ENCODE peak calls at places on chromosomes 3 and 15, in five cellular contexts. J is MM.1S, Y is mammary epithelial cell, P is HCT116, E is SK-N-SH. N is an unnamed sample.
A peak's percentile ranks its signal among the peaks of the same experiment; 100 is the strongest.

GRCh38 chr3:126402666-126403302 is 8.1 kb downstream of the CFAP100 start:
- DNase-seq in J (no peak), Y (no peak), P (no peak), E (no peak), N (no peak)

GRCh38 chr15:31373970-31374369 is 47.3 kb downstream of the KLF13 start:
- DNase-seq in J (no peak), Y (no peak), P (no peak), E (no peak), N (no peak)

GRCh38 chr15:31501074-31501473 is 174.4 kb downstream of the KLF13 start:
- DNase-seq in J (no peak), Y (no peak), P (no peak), E (no peak), N (no peak)

GRCh38 chr3:114764056-114764492 is 383.0 kb downstream of the ZBTB20 start:
- DNase-seq in J (no peak), Y (no peak), P (no peak), E (no peak), N (no peak)

GRCh38 chr3:64289622-64290021 is 64.4 kb upstream of the PRICKLE2 start:
- DNase-seq in J (no peak), Y (no peak), P (no peak), E (no peak), N (no peak)

GRCh38 chr3:159882784-159883779 is 105.6 kb upstream of the IL12A start:
- DNase-seq in J (no peak), Y (peak; percentile 49), P (no peak), E (peak; percentile 58), N (no peak)

GRCh38 chr3:69086133-69086722 is 1.5 kb downstream of the ARL6IP5 start:
- DNase-seq in J (peak; percentile 63), Y (peak; percentile 94), P (peak; percentile 72), E (peak; percentile 37), N (peak; percentile 64)

GRCh38 chr3:50251220-50251619 is 15.2 kb downstream of the GNAI2 start:
- DNase-seq in J (no peak), Y (peak; percentile 98), P (no peak), E (no peak), N (no peak)

GRCh38 chr3:171159822-171160157 is 133.3 kb upstream of the SLC2A2 start:
- DNase-seq in J (no peak), Y (no peak), P (no peak), E (no peak), N (no peak)

GRCh38 chr3:178736300-178736699 is 200.1 kb downstream of the KCNMB2 start:
- DNase-seq in J (no peak), Y (no peak), P (no peak), E (no peak), N (no peak)

GRCh38 chr3:15377961-15378791 is 45.8 kb upstream of the SH3BP5 start:
- DNase-seq in J (peak; percentile 96), Y (peak; percentile 85), P (peak; percentile 91), E (peak; percentile 79), N (peak; percentile 97)

GRCh38 chr15:23532019-23532418 is 33.5 kb upstream of the MKRN3 start:
- DNase-seq in J (no peak), Y (no peak), P (no peak), E (no peak), N (no peak)

GRCh38 chr15:80550910-80551265 is 144.2 kb upstream of the ABHD17C start:
- DNase-seq in J (no peak), Y (peak; percentile 17), P (no peak), E (no peak), N (no peak)

GRCh38 chr3:47035645-47036044 is 56.2 kb downstream of the NBEAL2 start:
- DNase-seq in J (no peak), Y (no peak), P (no peak), E (no peak), N (no peak)

GRCh38 chr15:52803543-52804306 is 13.6 kb upstream of the ONECUT1 start:
- DNase-seq in J (peak; percentile 37), Y (no peak), P (no peak), E (no peak), N (no peak)

GRCh38 chr15:42401544-42402478 is 42.5 kb downstream of the CAPN3 start:
- DNase-seq in J (no peak), Y (no peak), P (peak; percentile 72), E (no peak), N (no peak)

GRCh38 chr3:136146981-136147729 is 49.0 kb downstream of the MSL2 start:
- DNase-seq in J (no peak), Y (no peak), P (no peak), E (no peak), N (no peak)

GRCh38 chr15:35736150-35736549 is 190.2 kb upstream of the DPH6 start:
- DNase-seq in J (no peak), Y (no peak), P (no peak), E (no peak), N (no peak)

GRCh38 chr15:79929412-79929811 is 32.6 kb upstream of the MTHFS start:
- DNase-seq in J (no peak), Y (no peak), P (no peak), E (no peak), N (no peak)

GRCh38 chr3:182136008-182136910 is 424.5 kb downstream of the SOX2 start:
- DNase-seq in J (no peak), Y (no peak), P (no peak), E (no peak), N (no peak)

GRCh38 chr3:25453521-25454410 is 25.7 kb downstream of the RARB start:
- DNase-seq in J (peak; percentile 91), Y (peak; percentile 6), P (no peak), E (peak; percentile 29), N (no peak)

GRCh38 chr3:65443739-65444447 is 594.8 kb downstream of the MAGI1 start:
- DNase-seq in J (no peak), Y (no peak), P (no peak), E (no peak), N (no peak)

GRCh38 chr3:186810597-186810996 is 4.3 kb upstream of the RFC4 start:
- DNase-seq in J (no peak), Y (no peak), P (no peak), E (no peak), N (no peak)

GRCh38 chr3:100277255-100277800 is 16.5 kb downstream of the TBC1D23 start:
- DNase-seq in J (no peak), Y (no peak), P (no peak), E (no peak), N (no peak)

GRCh38 chr15:53031469-53031868 is 241.3 kb upstream of the ONECUT1 start:
- DNase-seq in J (no peak), Y (no peak), P (no peak), E (no peak), N (no peak)

GRCh38 chr15:87755226-87755625 is 501.3 kb downstream of the NTRK3 start:
- DNase-seq in J (peak; percentile 9), Y (no peak), P (no peak), E (no peak), N (no peak)

GRCh38 chr3:10883478-10884234 is 67.6 kb downstream of the SLC6A11 start:
- DNase-seq in J (no peak), Y (peak; percentile 43), P (peak; percentile 8), E (peak; percentile 60), N (peak; percentile 71)

GRCh38 chr3:105022813-105023212 is 343.9 kb upstream of the ALCAM start:
- DNase-seq in J (no peak), Y (no peak), P (no peak), E (no peak), N (no peak)

GRCh38 chr3:45688882-45689786 is at the start of gene SACM1L:
- DNase-seq in J (peak; percentile 99), Y (peak; percentile 99), P (peak; percentile 95), E (peak; percentile 91), N (peak; percentile 100)

GRCh38 chr3:45690331-45691035 is 1.3 kb downstream of the SACM1L start:
- DNase-seq in J (peak; percentile 56), Y (peak; percentile 14), P (no peak), E (peak; percentile 67), N (peak; percentile 62)

GRCh38 chr3:45689787-45690145 is 570 bp downstream of the SACM1L start:
- DNase-seq in J (peak; percentile 21), Y (no peak), P (no peak), E (no peak), N (no peak)

GRCh38 chr3:45692866-45693265 is 3.7 kb downstream of the SACM1L start:
- DNase-seq in J (no peak), Y (no peak), P (no peak), E (no peak), N (no peak)

GRCh38 chr3:45693941-45694521 is 4.8 kb downstream of the SACM1L start:
- DNase-seq in J (peak; percentile 41), Y (peak; percentile 10), P (no peak), E (peak; percentile 34), N (no peak)
- H3K9ac ChIP-seq in J (peak overlapping the region; percentile 22), Y (no peak overlapping the region), P (no peak overlapping the region), E (no peak overlapping the region), N (no peak overlapping the region)

GRCh38 chr15:62050118-62050517 is 10.1 kb downstream of the VPS13C start:
- DNase-seq in J (no peak), Y (no peak), P (no peak), E (no peak), N (no peak)

GRCh38 chr15:62051166-62051565 is 9.1 kb downstream of the VPS13C start:
- DNase-seq in J (no peak), Y (no peak), P (no peak), E (no peak), N (no peak)

GRCh38 chr15:62054979-62055378 is 5.3 kb downstream of the VPS13C start:
- DNase-seq in J (no peak), Y (no peak), P (no peak), E (no peak), N (no peak)

GRCh38 chr15:62053439-62054085 is 6.7 kb downstream of the VPS13C start:
- DNase-seq in J (no peak), Y (no peak), P (no peak), E (no peak), N (no peak)

DNA sequence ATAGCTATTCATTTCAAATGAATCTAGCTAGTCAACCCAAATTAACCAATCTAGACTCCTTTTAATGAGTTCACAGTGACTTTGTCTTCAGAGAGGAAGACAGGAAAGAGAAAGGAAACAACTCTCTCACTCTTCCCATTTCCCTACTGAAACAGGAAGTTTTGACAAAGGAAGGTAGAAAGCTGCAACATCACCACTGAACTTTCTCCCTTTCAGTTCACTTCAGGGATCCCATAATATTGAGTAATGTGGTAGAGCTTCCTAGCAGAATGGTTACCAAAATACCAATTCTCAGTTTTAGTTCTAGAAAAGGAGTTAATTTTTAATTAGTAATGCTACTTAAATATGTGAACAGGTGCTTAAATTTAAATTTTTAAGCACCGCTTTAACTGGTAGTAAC is 7.5 kb downstream of the VPS13C start:
- DNase-seq in J (no peak), Y (no peak), P (no peak), E (no peak), N (no peak)
- H3K4me2 ChIP-seq in J (no peak overlapping the region), Y (no peak overlapping the region), P (no peak overlapping the region), E (no peak overlapping the region), N (no peak overlapping the region)

GRCh38 chr15:48936666-48937065 is 27.1 kb downstream of the SHC4 start:
- DNase-seq in J (no peak), Y (no peak), P (no peak), E (no peak), N (no peak)
- H3K9ac ChIP-seq in J (no peak overlapping the region), Y (no peak overlapping the region), P (no peak overlapping the region), E (peak overlapping the region; percentile 32), N (no peak overlapping the region)

GRCh38 chr3:33167716-33168339 is 50.8 kb downstream of the SUSD5 start:
- DNase-seq in J (no peak), Y (no peak), P (no peak), E (no peak), N (no peak)
- H3K4me2 ChIP-seq in J (no peak overlapping the region), Y (no peak overlapping the region), P (no peak overlapping the region), E (no peak overlapping the region), N (no peak overlapping the region)

N was measured in Karpas-422.